ENCODE peak calls at places on chromosome 14, in nine cellular contexts. E is vagina, Q is ovary, S is B cell, H is progenitor cell of endocrine pancreas, R is Panc1, K is fibroblast of the aortic adventitia, N is mucosa of descending colon, T is cardiac muscle cell. U is an unnamed sample.
A peak's percentile ranks its signal among the peaks of the same experiment; 100 is the strongest.

GRCh38 chr14:95417492-95417891 is 97.8 kb upstream of the CLMN start:
- DNase-seq in N (no peak), T (no peak), S (no peak), K (no peak), H (no peak), R (no peak), Q (no peak), E (no peak), U (no peak)

GRCh38 chr14:25032092-25032784 is 17.7 kb downstream of the STXBP6 start:
- DNase-seq in E (no peak), T (no peak), S (no peak), H (no peak), N (no peak), K (no peak), R (no peak), Q (no peak), U (no peak)

GRCh38 chr14:81435578-81436295 is 35.6 kb upstream of the STON2 start:
- DNase-seq in T (peak; percentile 83), E (no peak), K (peak; percentile 28), S (peak; percentile 26), H (peak; percentile 57), Q (peak; percentile 75), N (peak; percentile 60), R (no peak), U (peak; percentile 57)

GRCh38 chr14:76647699-76648298 is 113.5 kb upstream of the VASH1 start:
- DNase-seq in S (peak; percentile 31), N (no peak), H (peak; percentile 12), T (peak; percentile 78), R (peak; percentile 50), K (peak; percentile 64), E (no peak), Q (no peak), U (no peak)

GRCh38 chr14:38261620-38262019 is 5.7 kb upstream of the CLEC14A start:
- DNase-seq in E (no peak), Q (no peak), R (no peak), H (no peak), N (no peak), S (no peak), T (no peak), K (no peak), U (no peak)

GRCh38 chr14:94113490-94113889 is 3.0 kb downstream of the IFI27 start:
- DNase-seq in T (peak; percentile 15), K (peak; percentile 39), R (no peak), N (peak; percentile 80), H (no peak), E (no peak), Q (no peak), S (no peak), U (no peak)

GRCh38 chr14:77158175-77158908 is 16.8 kb upstream of the ZDHHC22 start:
- DNase-seq in R (no peak), N (no peak), S (no peak), Q (no peak), T (peak; percentile 31), E (no peak), H (no peak), K (peak; percentile 75), U (peak; percentile 84)

GRCh38 chr14:104876251-104876699 is 11.2 kb downstream of the CEP170B start:
- DNase-seq in Q (no peak), R (no peak), N (peak; percentile 69), S (peak; percentile 49), E (no peak), K (peak; percentile 25), H (no peak), T (no peak), U (peak; percentile 44)

GRCh38 chr14:58026967-58027366 is 125.0 kb downstream of the ARMH4 start:
- DNase-seq in S (no peak), K (no peak), Q (no peak), T (no peak), E (no peak), H (no peak), N (no peak), R (no peak), U (no peak)

GRCh38 chr14:104403421-104404220 is 175.9 kb upstream of the C14orf180 start:
- DNase-seq in E (peak; percentile 94), T (no peak), R (no peak), N (no peak), H (no peak), Q (no peak), K (no peak), S (no peak), U (no peak)

GRCh38 chr14:104821229-104821945 is 20.5 kb downstream of the ZBTB42 start:
- DNase-seq in R (no peak), T (no peak), N (no peak), H (no peak), K (no peak), Q (no peak), S (no peak), E (peak; percentile 87), U (no peak)

GRCh38 chr14:81276699-81277069 is 55.9 kb upstream of the GTF2A1 start:
- DNase-seq in E (no peak), H (no peak), K (no peak), N (no peak), Q (no peak), T (no peak), S (no peak), R (no peak), U (no peak)

GRCh38 chr14:95098984-95099599 is 58.2 kb downstream of the DICER1 start:
- DNase-seq in S (peak; percentile 23), E (no peak), N (peak; percentile 58), T (peak; percentile 76), H (peak; percentile 27), R (peak; percentile 22), K (peak; percentile 76), Q (peak; percentile 44), U (peak; percentile 69)

GRCh38 chr14:103188691-103189480 is 65.6 kb downstream of the TNFAIP2 start:
- DNase-seq in K (peak; percentile 23), H (peak; percentile 46), R (no peak), Q (peak; percentile 67), S (peak; percentile 14), E (no peak), T (peak; percentile 47), N (peak; percentile 61), U (peak; percentile 31)

GRCh38 chr14:91919814-91920213 is 27.7 kb downstream of the FBLN5 start:
- DNase-seq in N (no peak), H (no peak), R (no peak), S (no peak), K (peak; percentile 84), T (no peak), E (no peak), Q (no peak), U (no peak)

GRCh38 chr14:86722612-86723253 is 1192.8 kb downstream of the FLRT2 start:
- DNase-seq in T (no peak), H (no peak), K (no peak), S (no peak), N (no peak), E (no peak), R (no peak), Q (no peak), U (no peak)

GRCh38 chr14:96928779-96929380 is 131.7 kb downstream of the VRK1 start:
- DNase-seq in N (no peak), K (no peak), R (no peak), T (no peak), H (no peak), E (no peak), Q (no peak), S (no peak), U (no peak)

GRCh38 chr14:71355324-71356201 is 448.3 kb downstream of the PCNX1 start:
- DNase-seq in Q (peak; percentile 44), R (no peak), H (no peak), N (no peak), S (peak; percentile 78), K (peak; percentile 92), T (peak; percentile 12), E (no peak), U (no peak)

GRCh38 chr14:100056964-100057817 is 8.0 kb upstream of the EVL start:
- DNase-seq in K (peak; percentile 46), S (peak; percentile 55), E (no peak), R (no peak), Q (no peak), T (peak; percentile 27), H (no peak), N (no peak), U (no peak)
- TF ChIP-seq CTCF in K (peak; percentile 31), S (peak; percentile 69), E (peak; percentile 22), R (peak; percentile 39), Q (no peak), T (peak; percentile 44), H (no peak), N (no peak), U (no peak)

DNA sequence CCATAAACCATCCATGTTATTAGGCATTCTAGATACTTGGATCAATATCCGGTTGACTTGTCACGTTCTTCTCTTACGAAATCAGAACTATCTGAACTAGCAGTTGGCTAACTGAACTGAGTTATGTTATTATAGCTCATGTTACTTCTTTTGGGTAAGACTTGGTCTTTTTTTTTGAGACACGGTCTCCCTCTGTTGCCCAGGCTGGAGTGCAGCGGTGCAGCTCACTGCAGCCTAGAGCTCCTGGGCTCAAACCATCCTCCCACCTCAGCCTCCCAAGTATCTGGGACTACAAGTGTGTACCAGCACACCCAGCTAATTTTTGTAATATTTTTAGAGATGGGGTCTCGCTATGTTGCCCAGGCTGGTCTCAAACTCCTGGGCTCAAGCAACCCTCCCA is 178.7 kb downstream of the PRKCH start:
- DNase-seq in R (no peak), T (no peak), Q (no peak), S (no peak), K (no peak), E (no peak), N (no peak), H (no peak), U (no peak)
- TF ChIP-seq CTCF in R (no peak), T (no peak), Q (no peak), S (no peak), K (no peak), E (no peak), N (no peak), H (no peak), U (no peak)

DNA sequence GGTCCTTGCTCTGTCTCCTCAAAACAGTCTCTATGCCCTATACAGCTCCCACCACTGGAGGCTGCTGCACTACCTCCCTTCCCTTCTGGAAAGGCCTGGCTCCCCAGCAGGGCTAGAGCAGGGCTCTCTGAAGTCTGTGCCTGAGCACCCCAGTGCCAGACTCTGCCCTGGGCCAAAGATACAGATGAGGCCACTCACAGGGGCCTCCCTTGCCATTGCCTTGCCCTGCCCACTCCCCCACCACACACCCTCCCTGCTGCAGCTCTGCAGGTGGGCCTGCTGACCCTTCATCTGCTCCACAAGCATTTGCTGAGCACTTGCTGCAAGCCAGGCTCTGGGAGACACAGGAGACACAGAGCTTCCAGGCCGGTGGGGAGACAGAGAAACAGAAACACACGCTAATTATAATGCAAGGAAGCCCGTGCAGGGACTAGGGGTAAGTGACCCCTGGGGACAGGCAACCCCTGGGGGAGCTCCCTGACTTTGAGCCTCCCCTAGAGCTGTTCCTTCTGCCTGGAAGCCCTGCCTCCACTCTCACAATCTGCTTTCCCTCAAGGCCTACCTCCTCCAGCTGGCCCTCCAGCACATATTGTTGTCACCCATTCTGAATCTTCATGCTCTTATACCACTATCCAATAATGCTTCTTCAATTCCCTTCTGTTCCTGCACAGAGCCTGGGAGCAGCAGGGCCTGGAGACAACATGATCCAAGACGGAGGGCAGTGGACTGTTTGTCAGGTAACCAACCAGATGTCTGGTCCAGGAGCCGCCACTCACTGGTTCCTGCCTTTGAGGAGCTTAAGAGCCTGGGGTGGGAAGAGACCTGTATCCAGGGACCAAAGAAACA is 32.6 kb upstream of the PNMA1 start:
- DNase-seq in S (no peak), R (no peak), H (no peak), E (no peak), T (no peak), Q (no peak), N (peak; percentile 31), K (no peak), U (no peak)
- TF ChIP-seq CTCF in S (no peak), R (no peak), H (no peak), E (no peak), T (peak; percentile 23), Q (no peak), N (no peak), K (peak; percentile 40), U (peak; percentile 11)

GRCh38 chr14:89616425-89617141 is 199.6 kb upstream of the FOXN3 start:
- DNase-seq in Q (no peak), T (no peak), N (no peak), R (no peak), H (no peak), S (peak; percentile 61), K (peak; percentile 16), E (no peak), U (no peak)
- TF ChIP-seq CTCF in Q (no peak), T (no peak), N (no peak), R (no peak), H (no peak), S (no peak), K (no peak), E (no peak), U (no peak)

U was measured in glutamatergic neuron.